ENCODE peak calls at places on chromosome 6, in four cellular contexts. One of them, this sample, is unnamed.
A peak's percentile ranks its signal among the peaks of the same experiment; 100 is the strongest.

GRCh38 chr6:16739329-16739801 is 21.9 kb downstream of the ATXN1 start:
- DNase-seq in neuronal stem cell: no peak
- DNase-seq in IMR-90: peak; percentile 76
- DNase-seq in H1: no peak
- DNase-seq in this sample: peak; percentile 63

GRCh38 chr6:105344971-105345370 is 57.9 kb downstream of the PREP start:
- DNase-seq in H1: no peak
- DNase-seq in IMR-90: no peak
- DNase-seq in neuronal stem cell: no peak
- DNase-seq in this sample: no peak

GRCh38 chr6:2790588-2790987 is 25.4 kb downstream of the WRNIP1 start:
- DNase-seq in neuronal stem cell: no peak
- DNase-seq in IMR-90: peak; percentile 85
- DNase-seq in H1: no peak
- DNase-seq in this sample: peak; percentile 74

GRCh38 chr6:15131234-15132195 is 114.4 kb upstream of the JARID2 start:
- DNase-seq in H1: no peak
- DNase-seq in neuronal stem cell: no peak
- DNase-seq in IMR-90: peak; percentile 9
- DNase-seq in this sample: peak; percentile 42

GRCh38 chr6:130482645-130483390 is 117.0 kb downstream of the TMEM200A start:
- DNase-seq in H1: no peak
- DNase-seq in neuronal stem cell: no peak
- DNase-seq in IMR-90: peak; percentile 82
- DNase-seq in this sample: peak; percentile 54

GRCh38 chr6:72422126-72422680 is 199.7 kb upstream of the KCNQ5 start:
- DNase-seq in IMR-90: peak; percentile 53
- DNase-seq in H1: no peak
- DNase-seq in neuronal stem cell: no peak
- DNase-seq in this sample: no peak

GRCh38 chr6:28537509-28538140 is 11.9 kb downstream of the GPX5 start:
- DNase-seq in IMR-90: peak; percentile 4
- DNase-seq in neuronal stem cell: no peak
- DNase-seq in H1: peak; percentile 76
- DNase-seq in this sample: no peak

GRCh38 chr6:53192590-53193232 is 44.1 kb upstream of the GCM1 start:
- DNase-seq in IMR-90: no peak
- DNase-seq in neuronal stem cell: peak; percentile 5
- DNase-seq in H1: no peak
- DNase-seq in this sample: no peak

GRCh38 chr6:137309078-137309762 is 90.0 kb upstream of the IFNGR1 start:
- DNase-seq in H1: peak; percentile 52
- DNase-seq in neuronal stem cell: no peak
- DNase-seq in IMR-90: peak; percentile 52
- DNase-seq in this sample: peak; percentile 60

GRCh38 chr6:15026832-15027231 is 219.0 kb upstream of the JARID2 start:
- DNase-seq in H1: no peak
- DNase-seq in neuronal stem cell: no peak
- DNase-seq in IMR-90: peak; percentile 53
- DNase-seq in this sample: peak; percentile 79

GRCh38 chr6:109351231-109352132 is 30.8 kb downstream of the CD164 start:
- DNase-seq in neuronal stem cell: no peak
- DNase-seq in H1: no peak
- DNase-seq in IMR-90: no peak
- DNase-seq in this sample: peak; percentile 26

GRCh38 chr6:3284436-3284876 is 25.7 kb downstream of the PSMG4 start:
- DNase-seq in neuronal stem cell: no peak
- DNase-seq in IMR-90: no peak
- DNase-seq in H1: no peak
- DNase-seq in this sample: no peak

GRCh38 chr6:4802312-4802935 is 26.2 kb downstream of the CDYL start:
- DNase-seq in neuronal stem cell: no peak
- DNase-seq in H1: no peak
- DNase-seq in IMR-90: no peak
- DNase-seq in this sample: no peak
- H2AK5ac ChIP-seq in neuronal stem cell: no peak overlapping the region
- H2AK5ac ChIP-seq in H1: no peak overlapping the region
- H2AK5ac ChIP-seq in IMR-90: no peak overlapping the region
- H2AK5ac ChIP-seq in this sample: no peak overlapping the region

GRCh38 chr6:139600313-139600712 is 225.9 kb upstream of the CITED2 start:
- DNase-seq in H1: no peak
- DNase-seq in IMR-90: no peak
- DNase-seq in neuronal stem cell: no peak
- DNase-seq in this sample: no peak
- H2BK15ac ChIP-seq in H1: no peak overlapping the region
- H2BK15ac ChIP-seq in IMR-90: no peak overlapping the region
- H2BK15ac ChIP-seq in neuronal stem cell: no peak overlapping the region
- H2BK15ac ChIP-seq in this sample: no peak overlapping the region

GRCh38 chr6:158016571-158017383 is 35.1 kb downstream of the SYNJ2 start:
- DNase-seq in H1: no peak
- DNase-seq in IMR-90: no peak
- DNase-seq in neuronal stem cell: no peak
- DNase-seq in this sample: no peak

GRCh38 chr6:158015188-158015506 is 33.5 kb downstream of the SYNJ2 start:
- DNase-seq in neuronal stem cell: no peak
- DNase-seq in IMR-90: no peak
- DNase-seq in H1: no peak
- DNase-seq in this sample: no peak

GRCh38 chr6:158015545-158015944 is 33.9 kb downstream of the SYNJ2 start:
- DNase-seq in IMR-90: no peak
- DNase-seq in H1: no peak
- DNase-seq in neuronal stem cell: no peak
- DNase-seq in this sample: no peak

GRCh38 chr6:158013904-158014504 is 32.3 kb downstream of the SYNJ2 start:
- DNase-seq in neuronal stem cell: no peak
- DNase-seq in IMR-90: no peak
- DNase-seq in H1: no peak
- DNase-seq in this sample: no peak

DNA sequence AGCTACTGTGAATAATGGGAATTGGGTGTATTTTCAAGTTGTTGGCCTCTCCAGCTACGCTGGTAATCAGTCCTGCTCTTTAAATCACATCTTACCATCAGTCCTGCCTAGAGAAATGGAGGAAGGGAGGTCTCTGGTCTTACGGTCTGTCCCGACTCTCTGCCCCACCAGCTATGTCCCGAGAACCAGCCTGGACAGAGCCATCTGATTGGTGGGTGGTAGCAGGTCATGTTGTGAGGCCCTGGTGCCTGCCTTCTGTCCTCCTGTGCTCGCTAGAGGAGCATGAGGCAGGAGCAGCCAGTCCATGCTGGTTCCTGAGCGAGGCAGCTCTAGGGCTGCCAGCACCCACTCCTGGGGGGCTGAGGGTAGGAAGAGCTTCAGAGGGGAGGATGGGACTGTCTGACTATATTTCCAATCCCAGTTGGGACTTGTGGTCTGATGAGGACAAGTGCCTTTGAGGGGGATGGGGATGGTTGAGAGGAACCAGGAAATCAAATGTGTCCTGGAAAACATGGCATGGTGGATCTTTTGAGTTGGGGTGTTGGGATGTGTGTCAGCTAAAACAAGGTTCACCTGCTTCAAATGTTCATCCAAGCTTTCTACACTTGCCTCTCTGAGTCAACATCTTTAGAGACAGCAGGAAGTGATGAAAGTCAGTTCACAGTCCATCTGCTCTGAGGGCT is 33.0 kb downstream of the SYNJ2 start:
- DNase-seq in H1: no peak
- DNase-seq in neuronal stem cell: no peak
- DNase-seq in IMR-90: peak; percentile 65
- DNase-seq in this sample: peak; percentile 50
- H2AK5ac ChIP-seq in H1: no peak overlapping the region
- H2AK5ac ChIP-seq in neuronal stem cell: no peak overlapping the region
- H2AK5ac ChIP-seq in IMR-90: peak overlapping the region; percentile 81
- H2AK5ac ChIP-seq in this sample: peak overlapping the region; percentile 17

GRCh38 chr6:36324715-36325114 is 12.0 kb downstream of the BNIP5 start:
- DNase-seq in neuronal stem cell: no peak
- DNase-seq in IMR-90: no peak
- DNase-seq in H1: no peak
- DNase-seq in this sample: no peak

GRCh38 chr6:36329798-36330291 is 6.8 kb downstream of the BNIP5 start:
- DNase-seq in neuronal stem cell: no peak
- DNase-seq in H1: peak; percentile 58
- DNase-seq in IMR-90: no peak
- DNase-seq in this sample: no peak

GRCh38 chr6:36326351-36326995 is 10.2 kb downstream of the BNIP5 start:
- DNase-seq in IMR-90: peak; percentile 27
- DNase-seq in H1: no peak
- DNase-seq in neuronal stem cell: peak; percentile 26
- DNase-seq in this sample: no peak

GRCh38 chr6:36328600-36328999 is 8.1 kb downstream of the BNIP5 start:
- DNase-seq in neuronal stem cell: no peak
- DNase-seq in H1: no peak
- DNase-seq in IMR-90: no peak
- DNase-seq in this sample: no peak

GRCh38 chr6:36327226-36328009 is 9.3 kb downstream of the BNIP5 start:
- DNase-seq in IMR-90: no peak
- DNase-seq in neuronal stem cell: no peak
- DNase-seq in H1: no peak
- DNase-seq in this sample: no peak
- H2BK15ac ChIP-seq in IMR-90: no peak overlapping the region
- H2BK15ac ChIP-seq in neuronal stem cell: no peak overlapping the region
- H2BK15ac ChIP-seq in H1: peak overlapping the region; percentile 18
- H2BK15ac ChIP-seq in this sample: no peak overlapping the region

DNA sequence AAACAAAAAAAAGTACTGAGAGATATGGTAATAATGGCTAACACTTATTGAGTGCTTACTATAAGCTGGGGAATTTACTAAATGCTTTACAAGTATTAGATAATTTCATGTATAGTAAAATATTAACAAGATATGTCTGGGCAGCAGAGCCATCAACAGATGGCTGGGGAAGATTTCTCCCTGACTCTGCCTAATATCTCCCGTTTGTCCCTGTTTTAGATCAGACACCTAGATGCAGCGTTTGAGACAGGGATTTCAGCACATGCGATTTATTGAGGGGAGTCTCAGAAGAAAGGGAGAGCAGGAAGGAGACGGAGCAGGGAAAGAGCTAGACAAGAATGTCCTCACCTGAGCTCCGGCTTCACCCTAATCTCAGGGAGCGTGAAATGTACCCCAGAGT is 36.9 kb upstream of the ADGRF1 start:
- DNase-seq in neuronal stem cell: no peak
- DNase-seq in H1: no peak
- DNase-seq in IMR-90: no peak
- DNase-seq in this sample: no peak
- H2AK5ac ChIP-seq in neuronal stem cell: no peak overlapping the region
- H2AK5ac ChIP-seq in H1: no peak overlapping the region
- H2AK5ac ChIP-seq in IMR-90: no peak overlapping the region
- H2AK5ac ChIP-seq in this sample: no peak overlapping the region

GRCh38 chr6:132623446-132623845 is 629 bp downstream of the TAAR2 start:
- DNase-seq in H1: no peak
- DNase-seq in neuronal stem cell: no peak
- DNase-seq in IMR-90: no peak
- DNase-seq in this sample: no peak
- H2BK15ac ChIP-seq in H1: no peak overlapping the region
- H2BK15ac ChIP-seq in neuronal stem cell: no peak overlapping the region
- H2BK15ac ChIP-seq in IMR-90: no peak overlapping the region
- H2BK15ac ChIP-seq in this sample: no peak overlapping the region

DNA sequence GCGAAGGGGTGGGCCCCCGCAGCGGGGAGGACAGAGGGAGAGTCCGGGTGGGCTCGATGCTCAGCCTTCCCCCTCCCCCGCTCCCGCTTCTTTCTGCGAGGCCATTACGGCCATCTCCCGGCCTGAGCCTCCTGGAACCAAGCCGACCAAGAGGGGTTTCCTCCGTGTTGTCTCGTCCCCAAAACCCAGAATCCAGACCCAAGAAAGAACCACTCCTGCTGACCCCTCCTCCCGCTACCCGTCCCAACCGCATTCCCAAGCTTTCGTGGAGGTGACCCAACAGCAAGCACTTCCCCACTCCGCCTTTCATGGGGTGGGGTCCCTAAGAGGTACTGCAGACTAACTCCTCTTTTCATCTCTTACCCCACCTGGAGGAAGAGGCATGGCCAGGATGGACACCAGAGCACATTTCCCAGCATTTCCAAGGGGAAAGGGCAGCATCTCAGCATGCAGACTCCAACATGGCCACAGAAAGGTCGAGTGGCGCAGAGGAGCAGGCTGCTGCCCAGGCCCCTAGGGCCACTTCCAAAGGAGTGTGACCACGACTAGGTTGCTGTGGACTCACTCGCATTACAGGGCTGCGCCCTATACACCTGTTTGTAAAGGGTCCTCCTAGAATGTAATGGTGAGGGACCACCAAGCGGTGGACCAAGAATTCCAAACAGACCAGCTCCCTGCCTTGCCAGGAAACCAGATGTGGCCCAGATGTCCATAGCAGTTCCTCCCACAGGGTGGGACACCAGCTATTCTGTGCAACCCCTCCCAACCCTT is 53.5 kb downstream of the MRPL14 start:
- DNase-seq in neuronal stem cell: no peak
- DNase-seq in H1: peak; percentile 74
- DNase-seq in IMR-90: no peak
- DNase-seq in this sample: peak; percentile 48
- H2AK5ac ChIP-seq in neuronal stem cell: peak overlapping the region; percentile 99
- H2AK5ac ChIP-seq in H1: no peak overlapping the region
- H2AK5ac ChIP-seq in IMR-90: peak overlapping the region; percentile 100
- H2AK5ac ChIP-seq in this sample: peak overlapping the region; percentile 87

GRCh38 chr6:47131773-47132172 is 89.6 kb upstream of the ADGRF1 start:
- DNase-seq in IMR-90: no peak
- DNase-seq in neuronal stem cell: no peak
- DNase-seq in H1: no peak
- DNase-seq in this sample: no peak

GRCh38 chr6:47130086-47130485 is 88.0 kb upstream of the ADGRF1 start:
- DNase-seq in H1: no peak
- DNase-seq in IMR-90: no peak
- DNase-seq in neuronal stem cell: no peak
- DNase-seq in this sample: peak; percentile 76

GRCh38 chr6:47132724-47133123 is 90.6 kb upstream of the ADGRF1 start:
- DNase-seq in IMR-90: no peak
- DNase-seq in H1: no peak
- DNase-seq in neuronal stem cell: no peak
- DNase-seq in this sample: no peak

GRCh38 chr6:47129129-47129528 is 87.0 kb upstream of the ADGRF1 start:
- DNase-seq in IMR-90: no peak
- DNase-seq in neuronal stem cell: no peak
- DNase-seq in H1: no peak
- DNase-seq in this sample: peak; percentile 28

GRCh38 chr6:47126647-47127339 is 84.7 kb upstream of the ADGRF1 start:
- DNase-seq in H1: no peak
- DNase-seq in neuronal stem cell: no peak
- DNase-seq in IMR-90: no peak
- DNase-seq in this sample: peak; percentile 40
- H2BK15ac ChIP-seq in H1: no peak overlapping the region
- H2BK15ac ChIP-seq in neuronal stem cell: peak overlapping the region; percentile 59
- H2BK15ac ChIP-seq in IMR-90: no peak overlapping the region
- H2BK15ac ChIP-seq in this sample: no peak overlapping the region

GRCh38 chr6:170307080-170307545 is 555 bp downstream of the FAM120B start:
- DNase-seq in IMR-90: no peak
- DNase-seq in neuronal stem cell: no peak
- DNase-seq in H1: no peak
- DNase-seq in this sample: no peak
- H2AK5ac ChIP-seq in IMR-90: peak overlapping the region; percentile 96
- H2AK5ac ChIP-seq in neuronal stem cell: peak overlapping the region; percentile 34
- H2AK5ac ChIP-seq in H1: no peak overlapping the region
- H2AK5ac ChIP-seq in this sample: peak overlapping the region; percentile 72

GRCh38 chr6:148608211-148608951 is 138.4 kb upstream of the UST start:
- DNase-seq in neuronal stem cell: no peak
- DNase-seq in H1: no peak
- DNase-seq in IMR-90: peak; percentile 19
- DNase-seq in this sample: peak; percentile 42
- H2BK15ac ChIP-seq in neuronal stem cell: no peak overlapping the region
- H2BK15ac ChIP-seq in H1: no peak overlapping the region
- H2BK15ac ChIP-seq in IMR-90: no peak overlapping the region
- H2BK15ac ChIP-seq in this sample: no peak overlapping the region

This sample was measured in mesenchymal stem cell.